ENCODE peak calls at places on chromosomes 1 and 21, in five cellular contexts. R is cardiac muscle cell, F is fibroblast of villous mesenchyme, W is psoas muscle, M is left lung. Q is an unnamed sample.

GRCh38 chr1:199700551-199700950 is 327.0 kb upstream of the NR5A2 start:
- DNase-seq in R (no peak), F (no peak), W (no peak), M (no peak), Q (no peak)

GRCh38 chr1:150874455-150875196 is 1.8 kb downstream of the ARNT start:
- DNase-seq in R (peak), F (peak), W (no peak), M (no peak), Q (no peak)

GRCh38 chr1:231612393-231613089 is 14.0 kb upstream of the DISC1 start:
- DNase-seq in R (no peak), F (no peak), W (no peak), M (peak), Q (no peak)

GRCh38 chr1:108016451-108016920 is 51.5 kb upstream of the VAV3 start:
- DNase-seq in R (peak), F (peak), W (no peak), M (no peak), Q (peak)

GRCh38 chr1:41689139-41689538 is 204.7 kb upstream of the EDN2 start:
- DNase-seq in R (no peak), F (no peak), W (no peak), M (no peak), Q (no peak)

GRCh38 chr1:110672001-110672752 is 2.6 kb downstream of the KCNA3 start:
- DNase-seq in R (peak), F (peak), W (no peak), M (no peak), Q (no peak)

GRCh38 chr1:155005076-155005971 is 2.7 kb downstream of the ZBTB7B start:
- DNase-seq in R (no peak), F (no peak), W (peak), M (peak), Q (peak)

GRCh38 chr1:27299385-27300252 is 22.3 kb upstream of the TMEM222 start:
- DNase-seq in R (peak), F (peak), W (peak), M (no peak), Q (peak)

GRCh38 chr1:211198111-211198510 is 61.1 kb upstream of the RCOR3 start:
- DNase-seq in R (peak), F (peak), W (no peak), M (no peak), Q (no peak)

GRCh38 chr1:239879321-239880170 is 212.1 kb upstream of the FMN2 start:
- DNase-seq in R (no peak), F (no peak), W (no peak), M (no peak), Q (no peak)

GRCh38 chr1:152501704-152502103 is 8.9 kb upstream of the LCE5A start:
- DNase-seq in R (no peak), F (no peak), W (no peak), M (no peak), Q (no peak)

GRCh38 chr1:154745286-154745731 is 124.8 kb downstream of the KCNN3 start:
- DNase-seq in R (peak), F (no peak), W (no peak), M (no peak), Q (no peak)

GRCh38 chr1:155050560-155051341 is at the start of gene ADAM15:
- DNase-seq in R (peak), F (peak), W (peak), M (peak), Q (peak)

GRCh38 chr1:1892079-1892762 is 1.3 kb upstream of the GNB1 start:
- DNase-seq in R (no peak), F (no peak), W (peak), M (no peak), Q (no peak)

GRCh38 chr1:44390277-44390676 is 14.8 kb upstream of the RNF220 start:
- DNase-seq in R (peak), F (peak), W (no peak), M (no peak), Q (no peak)

GRCh38 chr1:152185544-152186391 is 26.7 kb upstream of the RPTN start:
- DNase-seq in R (peak), F (peak), W (no peak), M (no peak), Q (peak)

GRCh38 chr1:11384170-11384554 is 94.8 kb upstream of the DISP3 start:
- DNase-seq in R (no peak), F (peak), W (no peak), M (no peak), Q (no peak)

GRCh38 chr1:173424137-173424536 is 53.0 kb upstream of the PRDX6 start:
- DNase-seq in R (no peak), F (no peak), W (no peak), M (no peak), Q (no peak)

GRCh38 chr1:25186608-25187007 is 45.7 kb downstream of the SYF2 start:
- DNase-seq in R (no peak), F (no peak), W (no peak), M (no peak), Q (no peak)

GRCh38 chr1:155082301-155082940 is 3.8 kb downstream of the EFNA3 start:
- DNase-seq in R (no peak), F (no peak), W (no peak), M (peak), Q (no peak)

GRCh38 chr1:98940680-98941079 is 64.0 kb downstream of the PLPPR5 start:
- DNase-seq in R (peak), F (peak), W (no peak), M (no peak), Q (no peak)

GRCh38 chr1:244502630-244503029 is 41.6 kb downstream of the CATSPERE start:
- DNase-seq in R (no peak), F (no peak), W (no peak), M (no peak), Q (no peak)

GRCh38 chr1:44810101-44810761 is 1.9 kb downstream of the BTBD19 start:
- DNase-seq in R (peak), F (no peak), W (peak), M (peak), Q (peak)

GRCh38 chr1:21668232-21669032 is 725 bp downstream of the RAP1GAP start:
- DNase-seq in R (no peak), F (no peak), W (no peak), M (no peak), Q (peak)

GRCh38 chr1:232627645-232628334 is 2.1 kb downstream of the SIPA1L2 start:
- DNase-seq in R (peak), F (peak), W (no peak), M (no peak), Q (no peak)

GRCh38 chr1:44941424-44942324 is 44.7 kb downstream of the EIF2B3 start:
- DNase-seq in R (no peak), F (no peak), W (no peak), M (no peak), Q (no peak)

GRCh38 chr1:25820247-25821111 is 725 bp downstream of the MTFR1L start:
- DNase-seq in R (peak), F (peak), W (peak), M (peak), Q (peak)

GRCh38 chr1:3056641-3057040 is 12.4 kb upstream of the PRDM16 start:
- DNase-seq in R (no peak), F (no peak), W (no peak), M (no peak), Q (no peak)

GRCh38 chr1:216805233-216805632 is 82.0 kb upstream of the ESRRG start:
- DNase-seq in R (no peak), F (no peak), W (no peak), M (no peak), Q (no peak)

GRCh38 chr1:7406641-7407546 is 364.2 kb upstream of the VAMP3 start:
- DNase-seq in R (no peak), F (no peak), W (no peak), M (no peak), Q (peak)

GRCh38 chr1:115469703-115470476 is 131.8 kb upstream of the NGF start:
- DNase-seq in R (peak), F (peak), W (peak), M (no peak), Q (peak)

GRCh38 chr1:25067852-25068251 is 137.8 kb upstream of the RUNX3 start:
- DNase-seq in R (no peak), F (no peak), W (no peak), M (no peak), Q (no peak)

GRCh38 chr1:94541175-94542087 is at the start of gene F3:
- DNase-seq in R (peak), F (peak), W (peak), M (peak), Q (peak)

GRCh38 chr1:15420853-15421465 is 11.3 kb downstream of the EFHD2 start:
- DNase-seq in R (no peak), F (no peak), W (no peak), M (no peak), Q (peak)

GRCh38 chr1:226372885-226373284 is 35.0 kb downstream of the PARP1 start:
- DNase-seq in R (no peak), F (no peak), W (peak), M (no peak), Q (no peak)

GRCh38 chr1:87897486-87897885 is 568.8 kb downstream of the LMO4 start:
- DNase-seq in R (no peak), F (peak), W (no peak), M (no peak), Q (no peak)

GRCh38 chr1:87146538-87146937 is 182.1 kb upstream of the LMO4 start:
- DNase-seq in R (no peak), F (no peak), W (no peak), M (no peak), Q (no peak)

GRCh38 chr1:153805042-153805745 is 30.0 kb downstream of the SLC27A3 start:
- DNase-seq in R (peak), F (peak), W (peak), M (no peak), Q (peak)

GRCh38 chr21:33139084-33139483 is 69.1 kb downstream of the OLIG1 start:
- DNase-seq in R (no peak), F (no peak), W (no peak), M (no peak), Q (no peak)

GRCh38 chr21:33136898-33137502 is 67.1 kb downstream of the OLIG1 start:
- DNase-seq in R (no peak), F (no peak), W (no peak), M (no peak), Q (no peak)

GRCh38 chr21:33132054-33132453 is 62.1 kb downstream of the OLIG1 start:
- DNase-seq in R (no peak), F (no peak), W (no peak), M (no peak), Q (no peak)

GRCh38 chr21:33133912-33134311 is 64.0 kb downstream of the OLIG1 start:
- DNase-seq in R (no peak), F (no peak), W (no peak), M (no peak), Q (no peak)

DNA sequence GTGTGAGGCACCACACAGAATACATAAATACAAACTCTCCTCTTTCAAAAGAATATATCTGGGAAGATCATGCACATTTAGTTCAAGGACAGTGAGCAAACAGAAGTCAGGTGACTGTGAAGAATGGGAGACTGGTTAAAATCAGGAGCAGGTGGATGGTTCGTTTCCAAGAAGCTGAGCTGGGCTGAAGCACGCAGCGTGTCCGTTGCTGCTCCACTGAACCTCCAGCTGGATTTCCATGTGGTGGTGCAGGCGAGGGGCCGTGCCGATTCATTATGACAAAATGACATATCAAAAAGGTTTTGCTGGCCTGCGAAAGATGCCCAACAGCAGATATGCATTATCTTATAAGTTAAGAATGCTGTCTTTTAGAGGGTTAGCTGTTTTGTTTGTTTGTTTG is 66.0 kb downstream of the OLIG1 start:
- DNase-seq in R (no peak), F (no peak), W (no peak), M (no peak), Q (no peak)
- TF ChIP-seq CTCF in R (no peak), F (no peak), W (no peak), M (no peak), Q (no peak)

GRCh38 chr1:156589546-156589945 is 2.0 kb upstream of the NAXE start:
- DNase-seq in R (no peak), F (no peak), W (no peak), M (no peak), Q (no peak)

GRCh38 chr1:156592158-156592909 is 758 bp downstream of the NAXE start:
- DNase-seq in R (no peak), F (no peak), W (no peak), M (no peak), Q (no peak)

GRCh38 chr1:156590326-156591180 is 1.0 kb upstream of the NAXE start:
- DNase-seq in R (no peak), F (no peak), W (no peak), M (no peak), Q (no peak)

GRCh38 chr1:156591432-156592157 is at the start of gene NAXE:
- DNase-seq in R (peak), F (peak), W (peak), M (peak), Q (peak)

DNA sequence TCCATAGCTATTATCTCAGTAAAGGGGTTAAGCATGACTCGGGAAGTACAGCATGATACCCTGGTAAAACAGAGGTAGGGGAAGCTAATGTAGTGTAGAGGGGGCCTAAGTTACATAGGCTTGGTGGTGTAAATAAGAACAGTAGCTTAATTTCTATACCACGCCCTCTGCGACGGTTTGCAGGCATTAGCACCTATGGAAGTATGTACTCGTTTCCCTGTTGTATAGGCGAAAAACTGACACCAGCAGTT is 470 bp upstream of the NAXE start:
- DNase-seq in R (no peak), F (no peak), W (no peak), M (no peak), Q (no peak)
- TF ChIP-seq CTCF in R (no peak), F (no peak), W (no peak), M (no peak), Q (no peak)

GRCh38 chr21:39141502-39141901 is 41.7 kb downstream of the PSMG1 start:
- DNase-seq in R (peak), F (peak), W (no peak), M (no peak), Q (no peak)

GRCh38 chr21:39136711-39137110 is 46.5 kb downstream of the PSMG1 start:
- DNase-seq in R (no peak), F (peak), W (no peak), M (no peak), Q (peak)

GRCh38 chr21:39132248-39132647 is 51.0 kb downstream of the PSMG1 start:
- DNase-seq in R (no peak), F (no peak), W (no peak), M (no peak), Q (no peak)

GRCh38 chr21:39134288-39134810 is 48.9 kb downstream of the PSMG1 start:
- DNase-seq in R (no peak), F (no peak), W (no peak), M (no peak), Q (no peak)

GRCh38 chr21:39137248-39138186 is 45.7 kb downstream of the PSMG1 start:
- DNase-seq in R (peak), F (peak), W (no peak), M (no peak), Q (peak)
- TF ChIP-seq CTCF in R (peak), F (peak), W (no peak), M (no peak), Q (no peak)

GRCh38 chr1:248884632-248885295 is 21.3 kb upstream of the PGBD2 start:
- DNase-seq in R (no peak), F (no peak), W (no peak), M (no peak), Q (no peak)
- TF ChIP-seq CTCF in R (no peak), F (no peak), W (no peak), M (no peak), Q (no peak)

GRCh38 chr1:18151436-18151835 is 43.8 kb downstream of the IGSF21 start:
- DNase-seq in R (no peak), F (no peak), W (no peak), M (no peak), Q (no peak)

GRCh38 chr1:18146886-18147285 is 39.3 kb downstream of the IGSF21 start:
- DNase-seq in R (no peak), F (no peak), W (no peak), M (no peak), Q (no peak)

GRCh38 chr1:18145851-18146618 is 38.4 kb downstream of the IGSF21 start:
- DNase-seq in R (no peak), F (no peak), W (no peak), M (no peak), Q (peak)

GRCh38 chr1:18147672-18148071 is 40.1 kb downstream of the IGSF21 start:
- DNase-seq in R (no peak), F (no peak), W (no peak), M (no peak), Q (no peak)

GRCh38 chr1:18149113-18149641 is 41.6 kb downstream of the IGSF21 start:
- DNase-seq in R (no peak), F (no peak), W (no peak), M (no peak), Q (peak)
- TF ChIP-seq CTCF in R (no peak), F (no peak), W (no peak), M (no peak), Q (no peak)

DNA sequence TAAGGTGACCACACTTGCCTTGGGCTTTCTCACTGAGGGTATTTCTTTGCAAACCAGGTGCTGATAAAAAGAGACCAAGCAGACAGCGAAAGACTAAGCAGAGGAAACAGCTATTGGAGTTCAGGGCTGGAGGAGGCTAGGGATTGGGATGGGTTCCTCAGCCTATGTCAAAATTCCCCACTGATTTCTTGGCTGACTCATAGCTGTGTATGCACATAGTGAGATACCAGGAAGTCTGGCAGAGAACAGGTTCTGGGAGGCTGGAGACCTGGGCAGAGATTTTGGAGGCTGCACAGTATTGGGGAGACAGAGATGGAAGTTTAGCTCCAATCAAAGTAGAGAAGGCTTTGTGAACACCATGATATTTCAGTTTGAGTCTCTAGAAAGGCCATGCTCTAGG is 25.3 kb downstream of the YARS1 start:
- DNase-seq in R (peak), F (no peak), W (no peak), M (no peak), Q (no peak)
- TF ChIP-seq CTCF in R (no peak), F (no peak), W (no peak), M (no peak), Q (no peak)

GRCh38 chr1:156103521-156103947 is 11.0 kb upstream of the LMNA start:
- DNase-seq in R (peak), F (peak), W (peak), M (no peak), Q (peak)
- TF ChIP-seq CTCF in R (no peak), F (no peak), W (no peak), M (no peak), Q (no peak)

DNA sequence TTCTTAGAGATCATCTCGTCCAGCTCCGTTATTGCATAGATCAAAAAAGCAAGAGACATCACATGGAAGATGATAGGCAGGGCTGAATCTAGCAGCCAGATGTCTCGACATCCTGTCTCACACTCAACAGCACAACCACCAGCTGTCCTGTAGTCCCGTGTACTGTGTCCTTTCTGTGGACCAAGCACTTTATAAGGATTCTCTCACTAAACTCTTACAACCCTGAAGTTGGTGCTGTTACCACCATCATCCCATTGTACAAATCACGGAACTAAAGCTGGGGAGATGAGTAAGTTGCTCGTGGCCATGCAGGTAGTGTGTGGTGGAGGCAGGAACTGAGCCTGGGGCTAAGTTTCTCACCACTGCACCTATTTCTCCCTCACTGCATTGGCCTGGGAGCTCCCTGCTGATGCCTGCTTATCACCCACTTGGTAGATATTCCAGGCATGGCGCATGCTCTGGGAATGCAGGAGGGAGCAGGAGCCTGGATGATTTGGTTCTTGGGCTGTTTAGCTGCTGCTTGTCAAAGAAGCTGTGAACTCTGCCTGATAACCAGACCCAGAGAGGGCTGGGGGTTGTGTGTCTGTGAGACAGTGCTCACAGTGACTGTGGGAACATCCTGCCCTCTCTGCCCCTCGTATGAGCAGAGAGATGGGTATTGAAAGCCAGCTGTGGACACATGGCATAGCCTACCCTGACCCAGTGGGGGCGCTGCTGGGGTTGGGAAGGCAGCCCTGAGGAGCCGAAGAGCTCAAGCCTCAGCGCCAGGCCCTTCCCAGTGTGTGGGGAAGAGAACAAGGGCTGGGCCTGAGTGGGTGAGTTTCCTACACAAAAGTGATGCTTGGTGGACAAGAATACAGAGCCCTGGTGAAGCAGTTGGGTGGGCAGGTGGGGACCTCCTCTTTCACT is 13.6 kb downstream of the PPFIA4 start:
- DNase-seq in R (no peak), F (peak), W (no peak), M (no peak), Q (no peak)
- TF ChIP-seq CTCF in R (peak), F (peak), W (no peak), M (no peak), Q (no peak)